ENCODE peak calls at places on chromosomes 3 and 15, in six cellular contexts. V, X, K, N, D and B are unnamed samples.

GRCh38 chr3:152309031-152309430 is 40.3 kb downstream of the MBNL1 start:
- DNase-seq in V (no peak), X (no peak), K (no peak), N (no peak), D (no peak), B (no peak)

GRCh38 chr3:170751894-170752283 is 118.1 kb downstream of the RPL22L1 start:
- DNase-seq in V (no peak), X (no peak), K (no peak), N (no peak), D (peak; percentile 53), B (no peak)

GRCh38 chr3:133540896-133541674 is 32.4 kb upstream of the CDV3 start:
- DNase-seq in V (no peak), X (no peak), K (no peak), N (no peak), D (peak; percentile 86), B (no peak)

GRCh38 chr15:80773122-80773551 is 6.0 kb upstream of the CEMIP start:
- DNase-seq in V (no peak), X (peak; percentile 45), K (no peak), N (no peak), D (no peak), B (peak; percentile 21)

GRCh38 chr3:76063019-76063418 is 277.7 kb upstream of the ZNF717 start:
- DNase-seq in V (no peak), X (no peak), K (no peak), N (no peak), D (no peak), B (no peak)

GRCh38 chr3:129966876-129967275 is 7.6 kb upstream of the TRH start:
- DNase-seq in V (no peak), X (no peak), K (no peak), N (no peak), D (no peak), B (no peak)

GRCh38 chr15:88703533-88703932 is 64.7 kb downstream of the ISG20 start:
- DNase-seq in V (no peak), X (no peak), K (no peak), N (no peak), D (no peak), B (no peak)

GRCh38 chr3:149783576-149783975 is 8.8 kb downstream of the ANKUB1 start:
- DNase-seq in V (no peak), X (no peak), K (no peak), N (no peak), D (peak; percentile 8), B (no peak)

GRCh38 chr15:70596354-70597055 is 166.9 kb downstream of the UACA start:
- DNase-seq in V (no peak), X (no peak), K (peak; percentile 20), N (no peak), D (peak; percentile 25), B (no peak)

GRCh38 chr3:32443471-32443870 is 51.8 kb downstream of the CMTM7 start:
- DNase-seq in V (no peak), X (no peak), K (no peak), N (no peak), D (peak; percentile 88), B (no peak)

GRCh38 chr3:97969541-97969940 is 2.7 kb downstream of the RIOX2 start:
- DNase-seq in V (no peak), X (no peak), K (no peak), N (no peak), D (no peak), B (no peak)

GRCh38 chr3:113736548-113737089 is 9.4 kb downstream of the NAA50 start:
- DNase-seq in V (no peak), X (peak; percentile 2), K (no peak), N (no peak), D (peak; percentile 82), B (peak; percentile 28)

GRCh38 chr3:172598904-172599303 is 75.7 kb upstream of the TNFSF10 start:
- DNase-seq in V (no peak), X (no peak), K (no peak), N (no peak), D (no peak), B (no peak)

GRCh38 chr3:42652611-42653302 is 740 bp upstream of the ZBTB47 start:
- DNase-seq in V (no peak), X (no peak), K (no peak), N (no peak), D (peak; percentile 86), B (no peak)

GRCh38 chr15:25710184-25710583 is 152.9 kb downstream of the ATP10A start:
- DNase-seq in V (no peak), X (no peak), K (no peak), N (peak; percentile 16), D (no peak), B (no peak)

GRCh38 chr3:183825380-183826161 is at the start of gene MAP6D1:
- DNase-seq in V (no peak), X (no peak), K (no peak), N (peak; percentile 9), D (peak; percentile 48), B (peak; percentile 45)

GRCh38 chr15:77504310-77504709 is 83.6 kb downstream of the HMG20A start:
- DNase-seq in V (no peak), X (peak; percentile 82), K (no peak), N (no peak), D (no peak), B (no peak)